ENCODE peak calls at places on chromosomes 1 and 21, in ten cellular contexts. K is AG20443, V is MCF 10A, P is GM20000, D is AG08396, M is EH, B is kidney epithelial cell, N is cardiac muscle cell, C is amniotic stem cell, L is immature natural killer cell. F is an unnamed sample.

GRCh38 chr1:36924282-36924791 is 110.0 kb downstream of the GRIK3 start:
- DNase-seq in P (peak; percentile 45), K (peak; percentile 59), C (no peak), N (peak; percentile 46), M (peak; percentile 4), V (peak; percentile 72), B (no peak), D (peak; percentile 16), L (peak; percentile 17), F (peak; percentile 45)

GRCh38 chr1:66438062-66438970 is 95.6 kb upstream of the SGIP1 start:
- DNase-seq in V (no peak), D (no peak), M (peak; percentile 62), C (no peak), P (no peak), B (no peak), K (no peak), L (no peak), N (no peak), F (peak; percentile 2)

GRCh38 chr1:11727119-11727518 is 8.8 kb upstream of the AGTRAP start:
- DNase-seq in K (no peak), B (no peak), D (no peak), L (no peak), M (no peak), C (no peak), P (no peak), V (no peak), N (no peak), F (no peak)

GRCh38 chr1:226034482-226034881 is 28.0 kb upstream of the H3-3A start:
- DNase-seq in C (no peak), M (peak; percentile 92), V (peak; percentile 68), K (peak; percentile 96), N (peak; percentile 99), B (no peak), D (peak; percentile 86), P (no peak), L (no peak), F (no peak)

GRCh38 chr1:50656931-50657330 is 233.7 kb upstream of the DMRTA2 start:
- DNase-seq in C (no peak), K (no peak), N (no peak), L (no peak), D (no peak), V (no peak), P (no peak), M (no peak), B (no peak), F (no peak)

GRCh38 chr1:116331523-116331922 is 41.5 kb upstream of the ATP1A1 start:
- DNase-seq in V (no peak), N (no peak), C (no peak), P (no peak), D (no peak), K (no peak), B (no peak), L (no peak), M (no peak), F (no peak)

GRCh38 chr21:39799178-39799577 is 54.2 kb downstream of the IGSF5 start:
- DNase-seq in L (no peak), P (no peak), C (no peak), B (no peak), K (no peak), V (no peak), M (no peak), N (no peak), D (no peak), F (no peak)

GRCh38 chr1:1683104-1683905 is 9.3 kb downstream of the SLC35E2B start:
- DNase-seq in P (no peak), D (no peak), M (no peak), C (no peak), V (no peak), B (no peak), N (no peak), L (no peak), K (no peak), F (no peak)

GRCh38 chr1:244645414-244645813 is 7.5 kb upstream of the DESI2 start:
- DNase-seq in P (no peak), N (no peak), D (no peak), C (no peak), K (no peak), V (no peak), M (no peak), L (no peak), B (no peak), F (no peak)

GRCh38 chr1:93579891-93580290 is 101.7 kb downstream of the BCAR3 start:
- DNase-seq in K (peak; percentile 82), N (peak; percentile 89), D (peak; percentile 77), L (no peak), C (peak; percentile 44), B (no peak), V (peak; percentile 45), P (no peak), M (peak; percentile 90), F (no peak)

GRCh38 chr1:8409107-8409506 is 91.2 kb downstream of the SLC45A1 start:
- DNase-seq in P (no peak), V (peak; percentile 14), K (peak; percentile 40), B (no peak), D (peak; percentile 35), L (peak; percentile 24), C (no peak), N (peak; percentile 82), M (peak; percentile 75), F (no peak)

GRCh38 chr1:225449261-225449660 is 21.4 kb upstream of the LBR start:
- DNase-seq in M (no peak), P (no peak), D (no peak), C (no peak), V (peak; percentile 100), B (peak; percentile 65), N (no peak), L (no peak), K (no peak), F (no peak)

GRCh38 chr1:50981741-50982140 is 11.7 kb downstream of the CDKN2C start:
- DNase-seq in B (no peak), M (peak; percentile 46), L (no peak), C (no peak), V (no peak), K (no peak), D (no peak), N (no peak), P (no peak), F (no peak)

GRCh38 chr1:155128755-155129473 is 1.2 kb downstream of the EFNA1 start:
- DNase-seq in D (no peak), V (peak; percentile 75), P (no peak), C (no peak), B (no peak), L (peak; percentile 14), K (no peak), N (peak; percentile 19), M (no peak), F (no peak)

GRCh38 chr1:19815801-19816736 is 986 bp upstream of the RNF186 start:
- DNase-seq in V (peak; percentile 8), P (no peak), D (no peak), L (no peak), K (no peak), M (no peak), N (no peak), B (no peak), C (no peak), F (peak; percentile 89)

GRCh38 chr1:59170659-59171058 is 126.2 kb upstream of the FGGY start:
- DNase-seq in M (no peak), C (no peak), P (no peak), K (no peak), V (no peak), B (no peak), D (no peak), N (no peak), L (no peak), F (no peak)

GRCh38 chr1:48182441-48182840 is 40.1 kb upstream of the SLC5A9 start:
- DNase-seq in K (no peak), D (no peak), N (no peak), C (no peak), P (no peak), M (no peak), L (no peak), V (peak; percentile 67), B (peak; percentile 63), F (no peak)

GRCh38 chr1:231541842-231542241 is 13.4 kb downstream of the TSNAX start:
- DNase-seq in N (no peak), V (no peak), K (no peak), C (no peak), M (no peak), L (no peak), P (no peak), D (no peak), B (no peak), F (no peak)

GRCh38 chr1:43990271-43991199 is 864 bp upstream of the CCDC24 start:
- DNase-seq in B (no peak), P (peak; percentile 34), M (no peak), V (no peak), L (no peak), N (no peak), C (no peak), D (no peak), K (no peak), F (no peak)

GRCh38 chr1:221840511-221841243 is 98.8 kb upstream of the DUSP10 start:
- DNase-seq in P (no peak), L (no peak), C (no peak), M (no peak), N (peak; percentile 13), K (no peak), V (peak; percentile 51), D (no peak), B (no peak), F (no peak)

GRCh38 chr1:199546323-199546722 is 481.2 kb upstream of the NR5A2 start:
- DNase-seq in P (no peak), L (no peak), K (no peak), C (no peak), V (no peak), M (peak; percentile 13), D (peak; percentile 9), B (peak; percentile 52), N (no peak), F (no peak)

GRCh38 chr1:8091691-8092090 is 65.6 kb upstream of the ERRFI1 start:
- DNase-seq in V (peak; percentile 29), M (peak; percentile 63), C (no peak), K (no peak), L (no peak), P (no peak), N (peak; percentile 39), D (no peak), B (no peak), F (no peak)

F was measured in MM.1S.